ENCODE peak calls at places on chromosomes 16 and 17, in nine cellular contexts. V, E, N, M, H, R, Z, D and Y are unnamed samples.

GRCh38 chr17:76883744-76884525 is 15.7 kb downstream of the MGAT5B start:
- DNase-seq in V (no peak), E (no peak), N (no peak), M (no peak), H (no peak), R (no peak), Z (no peak), D (no peak), Y (no peak)

GRCh38 chr16:56932588-56933265 is 785 bp downstream of the HERPUD1 start:
- DNase-seq in V (peak), E (no peak), N (peak), M (peak), H (no peak), R (peak), Z (peak), D (no peak), Y (peak)

GRCh38 chr16:68385371-68385770 is 62.9 kb downstream of the SMPD3 start:
- DNase-seq in V (no peak), E (no peak), N (no peak), M (no peak), H (no peak), R (no peak), Z (no peak), D (no peak), Y (no peak)

GRCh38 chr16:26672206-26672605 is 394.5 kb upstream of the C16orf82 start:
- DNase-seq in V (no peak), E (no peak), N (no peak), M (no peak), H (no peak), R (no peak), Z (no peak), D (no peak), Y (peak)

GRCh38 chr17:71330099-71330375 is 790.8 kb upstream of the SOX9 start:
- DNase-seq in V (no peak), E (no peak), N (no peak), M (no peak), H (no peak), R (no peak), Z (no peak), D (no peak), Y (no peak)

GRCh38 chr16:30998852-30999761 is 11.3 kb downstream of the STX1B start:
- DNase-seq in V (no peak), E (no peak), N (no peak), M (no peak), H (no peak), R (no peak), Z (no peak), D (no peak), Y (no peak)

GRCh38 chr17:59723607-59724006 is 16.2 kb downstream of the VMP1 start:
- DNase-seq in V (no peak), E (no peak), N (no peak), M (no peak), H (no peak), R (no peak), Z (no peak), D (no peak), Y (no peak)

GRCh38 chr16:86926146-86926545 is 347.8 kb downstream of the FOXL1 start:
- DNase-seq in V (no peak), E (no peak), N (no peak), M (no peak), H (no peak), R (no peak), Z (no peak), D (no peak), Y (no peak)

GRCh38 chr16:24861461-24861860 is 15.7 kb downstream of the SLC5A11 start:
- DNase-seq in V (no peak), E (no peak), N (no peak), M (no peak), H (no peak), R (no peak), Z (no peak), D (no peak), Y (no peak)

GRCh38 chr17:36494674-36495073 is 8.2 kb downstream of the ZNHIT3 start:
- DNase-seq in V (no peak), E (no peak), N (no peak), M (no peak), H (no peak), R (peak), Z (no peak), D (no peak), Y (no peak)

GRCh38 chr16:88591577-88592021 is 21.4 kb downstream of the ZC3H18 start:
- DNase-seq in V (no peak), E (no peak), N (peak), M (peak), H (no peak), R (peak), Z (no peak), D (no peak), Y (no peak)

GRCh38 chr17:80361495-80362220 is 53.3 kb upstream of the ENDOV start:
- DNase-seq in V (no peak), E (no peak), N (peak), M (no peak), H (no peak), R (peak), Z (no peak), D (no peak), Y (peak)

GRCh38 chr16:81088836-81089235 is 7.4 kb downstream of the GCSH start:
- DNase-seq in V (no peak), E (no peak), N (no peak), M (no peak), H (no peak), R (no peak), Z (no peak), D (no peak), Y (no peak)

GRCh38 chr17:6374761-6375312 is 60.1 kb downstream of the AIPL1 start:
- DNase-seq in V (no peak), E (no peak), N (peak), M (peak), H (peak), R (no peak), Z (no peak), D (peak), Y (peak)

GRCh38 chr16:53817117-53817516 is 113.2 kb downstream of the FTO start:
- DNase-seq in V (peak), E (no peak), N (peak), M (no peak), H (no peak), R (no peak), Z (no peak), D (no peak), Y (peak)

GRCh38 chr16:16139806-16140205 is 83.5 kb downstream of the ABCC6 start:
- DNase-seq in V (no peak), E (no peak), N (no peak), M (no peak), H (no peak), R (no peak), Z (no peak), D (no peak), Y (no peak)

GRCh38 chr17:22464041-22464440 is 771.7 kb downstream of the KCNJ18 start:
- DNase-seq in V (no peak), E (no peak), N (no peak), M (no peak), H (no peak), R (no peak), Z (no peak), D (no peak), Y (no peak)

GRCh38 chr16:60641067-60641466 is 1395.2 kb downstream of the CDH8 start:
- DNase-seq in V (no peak), E (no peak), N (no peak), M (no peak), H (no peak), R (no peak), Z (no peak), D (no peak), Y (no peak)

GRCh38 chr17:6069611-6070279 is 434 bp upstream of the WSCD1 start:
- DNase-seq in V (no peak), E (no peak), N (no peak), M (no peak), H (no peak), R (no peak), Z (no peak), D (no peak), Y (no peak)

GRCh38 chr16:53805747-53806146 is 101.8 kb downstream of the FTO start:
- DNase-seq in V (no peak), E (no peak), N (no peak), M (no peak), H (no peak), R (no peak), Z (no peak), D (no peak), Y (no peak)

GRCh38 chr16:77759821-77760220 is 28.5 kb upstream of the VAT1L start:
- DNase-seq in V (no peak), E (no peak), N (no peak), M (no peak), H (no peak), R (no peak), Z (no peak), D (no peak), Y (no peak)

GRCh38 chr16:89695875-89696597 is 5.5 kb downstream of the SPATA2L start:
- DNase-seq in V (no peak), E (no peak), N (no peak), M (no peak), H (no peak), R (no peak), Z (no peak), D (no peak), Y (no peak)

GRCh38 chr16:49696414-49697101 is 159.4 kb downstream of the ZNF423 start:
- DNase-seq in V (no peak), E (no peak), N (no peak), M (no peak), H (no peak), R (no peak), Z (no peak), D (no peak), Y (no peak)

GRCh38 chr17:5500247-5500803 is 14.0 kb downstream of the MIS12 start:
- DNase-seq in V (no peak), E (no peak), N (no peak), M (peak), H (no peak), R (no peak), Z (no peak), D (no peak), Y (peak)

GRCh38 chr17:50469005-50469605 is 425 bp upstream of the CHAD start:
- DNase-seq in V (no peak), E (no peak), N (peak), M (no peak), H (no peak), R (no peak), Z (no peak), D (no peak), Y (no peak)

GRCh38 chr16:19001788-19002187 is 18.1 kb downstream of the TMC7 start:
- DNase-seq in V (peak), E (no peak), N (peak), M (no peak), H (no peak), R (peak), Z (no peak), D (no peak), Y (peak)

GRCh38 chr16:19753815-19754643 is 36.0 kb downstream of the IQCK start:
- DNase-seq in V (no peak), E (no peak), N (peak), M (no peak), H (no peak), R (no peak), Z (no peak), D (no peak), Y (no peak)